ENCODE peak calls at places on chromosomes 7 and 10, in seven cellular contexts. One of them, this sample, is unnamed. For H3K4me1, the result is how much of the 10 kb centered on the place peaks cover.

GRCh38 chr7:11210374-11210773 is 236.7 kb downstream of the PHF14 start:
- DNase-seq in trophoblast cell: no peak
- DNase-seq in mesenchymal stem cell: no peak
- DNase-seq in H9: no peak
- DNase-seq in H1: no peak
- DNase-seq in mesendoderm: no peak
- DNase-seq in IMR-90: no peak
- DNase-seq in this sample: no peak

GRCh38 chr10:127911218-127911866 is 4.4 kb downstream of the PTPRE start:
- DNase-seq in mesenchymal stem cell: no peak
- DNase-seq in trophoblast cell: no peak
- DNase-seq in IMR-90: no peak
- DNase-seq in H9: no peak
- DNase-seq in H1: no peak
- DNase-seq in mesendoderm: no peak
- DNase-seq in this sample: no peak

GRCh38 chr7:32256376-32256775 is 186.2 kb upstream of the PDE1C start:
- DNase-seq in mesendoderm: no peak
- DNase-seq in trophoblast cell: no peak
- DNase-seq in H9: no peak
- DNase-seq in H1: no peak
- DNase-seq in IMR-90: no peak
- DNase-seq in mesenchymal stem cell: no peak
- DNase-seq in this sample: no peak

GRCh38 chr7:45697576-45698136 is 123.5 kb downstream of the ADCY1 start:
- DNase-seq in H1: no peak
- DNase-seq in IMR-90: peak
- DNase-seq in H9: no peak
- DNase-seq in mesenchymal stem cell: peak
- DNase-seq in mesendoderm: no peak
- DNase-seq in trophoblast cell: no peak
- DNase-seq in this sample: no peak

GRCh38 chr7:101243786-101244384 is 996 bp downstream of the FIS1 start:
- DNase-seq in IMR-90: no peak
- DNase-seq in H9: peak
- DNase-seq in mesendoderm: no peak
- DNase-seq in trophoblast cell: no peak
- DNase-seq in H1: peak
- DNase-seq in mesenchymal stem cell: peak
- DNase-seq in this sample: no peak

GRCh38 chr10:93254180-93254847 is 180.6 kb downstream of the CYP26A1 start:
- DNase-seq in mesenchymal stem cell: no peak
- DNase-seq in mesendoderm: no peak
- DNase-seq in IMR-90: no peak
- DNase-seq in trophoblast cell: no peak
- DNase-seq in H1: no peak
- DNase-seq in H9: no peak
- DNase-seq in this sample: no peak

GRCh38 chr7:152574892-152575511 is 100.9 kb downstream of the XRCC2 start:
- DNase-seq in IMR-90: no peak
- DNase-seq in trophoblast cell: peak
- DNase-seq in H1: no peak
- DNase-seq in mesendoderm: no peak
- DNase-seq in H9: no peak
- DNase-seq in mesenchymal stem cell: no peak
- DNase-seq in this sample: no peak

GRCh38 chr7:75629042-75629441 is 109.7 kb downstream of the HIP1 start:
- DNase-seq in mesendoderm: no peak
- DNase-seq in trophoblast cell: no peak
- DNase-seq in H9: no peak
- DNase-seq in IMR-90: no peak
- DNase-seq in H1: no peak
- DNase-seq in mesenchymal stem cell: no peak
- DNase-seq in this sample: no peak

GRCh38 chr7:12518920-12519681 is 51.4 kb upstream of the SCIN start:
- DNase-seq in mesendoderm: peak
- DNase-seq in mesenchymal stem cell: peak
- DNase-seq in H1: no peak
- DNase-seq in IMR-90: no peak
- DNase-seq in trophoblast cell: peak
- DNase-seq in H9: peak
- DNase-seq in this sample: no peak

GRCh38 chr10:117320050-117320665 is 55.1 kb downstream of the PDZD8 start:
- DNase-seq in H9: no peak
- DNase-seq in mesenchymal stem cell: peak
- DNase-seq in mesendoderm: peak
- DNase-seq in IMR-90: peak
- DNase-seq in trophoblast cell: peak
- DNase-seq in H1: no peak
- DNase-seq in this sample: peak

GRCh38 chr7:65979583-65980477 is 2.2 kb downstream of the GUSB start:
- DNase-seq in trophoblast cell: no peak
- DNase-seq in mesendoderm: no peak
- DNase-seq in H9: no peak
- DNase-seq in H1: no peak
- DNase-seq in IMR-90: no peak
- DNase-seq in mesenchymal stem cell: no peak
- DNase-seq in this sample: no peak

GRCh38 chr10:110006358-110007170 is 1.2 kb upstream of the ADD3 start:
- DNase-seq in H1: no peak
- DNase-seq in H9: peak
- DNase-seq in mesenchymal stem cell: peak
- DNase-seq in mesendoderm: peak
- DNase-seq in IMR-90: peak
- DNase-seq in trophoblast cell: no peak
- DNase-seq in this sample: peak

GRCh38 chr7:155878250-155878649 is 66.0 kb upstream of the SHH start:
- DNase-seq in mesendoderm: no peak
- DNase-seq in mesenchymal stem cell: no peak
- DNase-seq in H9: peak
- DNase-seq in IMR-90: no peak
- DNase-seq in H1: no peak
- DNase-seq in trophoblast cell: no peak
- DNase-seq in this sample: no peak

GRCh38 chr10:124243702-124244121 is 150.3 kb upstream of the CHST15 start:
- DNase-seq in IMR-90: no peak
- DNase-seq in H9: no peak
- DNase-seq in mesenchymal stem cell: no peak
- DNase-seq in H1: no peak
- DNase-seq in mesendoderm: peak
- DNase-seq in trophoblast cell: no peak
- DNase-seq in this sample: no peak

GRCh38 chr10:119933179-119933578 is 40.6 kb downstream of the SEC23IP start:
- DNase-seq in H1: no peak
- DNase-seq in H9: no peak
- DNase-seq in mesendoderm: peak
- DNase-seq in trophoblast cell: peak
- DNase-seq in mesenchymal stem cell: no peak
- DNase-seq in IMR-90: peak
- DNase-seq in this sample: peak

GRCh38 chr7:44293561-44294324 is 31.7 kb downstream of the CAMK2B start:
- DNase-seq in H1: no peak
- DNase-seq in H9: peak
- DNase-seq in mesenchymal stem cell: no peak
- DNase-seq in mesendoderm: no peak
- DNase-seq in trophoblast cell: no peak
- DNase-seq in IMR-90: no peak
- DNase-seq in this sample: no peak

GRCh38 chr7:31938650-31939049 is 131.6 kb downstream of the PDE1C start:
- DNase-seq in trophoblast cell: peak
- DNase-seq in IMR-90: peak
- DNase-seq in H1: no peak
- DNase-seq in H9: no peak
- DNase-seq in mesendoderm: no peak
- DNase-seq in mesenchymal stem cell: no peak
- DNase-seq in this sample: no peak

GRCh38 chr7:4248295-4248694 is 433.8 kb upstream of the FOXK1 start:
- DNase-seq in IMR-90: no peak
- DNase-seq in H9: no peak
- DNase-seq in mesendoderm: no peak
- DNase-seq in H1: no peak
- DNase-seq in trophoblast cell: no peak
- DNase-seq in mesenchymal stem cell: no peak
- DNase-seq in this sample: no peak
- H2BK120ac ChIP-seq in IMR-90: no peak
- H2BK120ac ChIP-seq in H9: no peak
- H2BK120ac ChIP-seq in mesendoderm: no peak
- H2BK120ac ChIP-seq in H1: no peak
- H2BK120ac ChIP-seq in trophoblast cell: no peak
- H2BK120ac ChIP-seq in mesenchymal stem cell: no peak
- H2BK120ac ChIP-seq in this sample: no peak

GRCh38 chr10:26593896-26594295 is 103.6 kb upstream of the PDSS1 start:
- DNase-seq in IMR-90: no peak
- DNase-seq in mesendoderm: no peak
- DNase-seq in mesenchymal stem cell: no peak
- DNase-seq in trophoblast cell: no peak
- DNase-seq in H1: no peak
- DNase-seq in H9: peak
- DNase-seq in this sample: no peak
- H3K9ac ChIP-seq in IMR-90: no peak
- H3K9ac ChIP-seq in mesendoderm: no peak
- H3K9ac ChIP-seq in mesenchymal stem cell: no peak
- H3K9ac ChIP-seq in trophoblast cell: no peak
- H3K9ac ChIP-seq in H1: no peak
- H3K9ac ChIP-seq in H9: no peak
- H3K9ac ChIP-seq in this sample: no peak

GRCh38 chr10:61841338-61841875 is 60.1 kb upstream of the ARID5B start:
- DNase-seq in trophoblast cell: peak
- DNase-seq in mesendoderm: no peak
- DNase-seq in mesenchymal stem cell: no peak
- DNase-seq in H1: no peak
- DNase-seq in H9: no peak
- DNase-seq in IMR-90: no peak
- DNase-seq in this sample: no peak
- H3K4me1 ChIP-seq in trophoblast cell: under half
- H3K4me1 ChIP-seq in mesendoderm: under half
- H3K4me1 ChIP-seq in mesenchymal stem cell: under half
- H3K4me1 ChIP-seq in H1: under half
- H3K4me1 ChIP-seq in H9: under half
- H3K4me1 ChIP-seq in IMR-90: under half
- H3K4me1 ChIP-seq in this sample: under half

DNA sequence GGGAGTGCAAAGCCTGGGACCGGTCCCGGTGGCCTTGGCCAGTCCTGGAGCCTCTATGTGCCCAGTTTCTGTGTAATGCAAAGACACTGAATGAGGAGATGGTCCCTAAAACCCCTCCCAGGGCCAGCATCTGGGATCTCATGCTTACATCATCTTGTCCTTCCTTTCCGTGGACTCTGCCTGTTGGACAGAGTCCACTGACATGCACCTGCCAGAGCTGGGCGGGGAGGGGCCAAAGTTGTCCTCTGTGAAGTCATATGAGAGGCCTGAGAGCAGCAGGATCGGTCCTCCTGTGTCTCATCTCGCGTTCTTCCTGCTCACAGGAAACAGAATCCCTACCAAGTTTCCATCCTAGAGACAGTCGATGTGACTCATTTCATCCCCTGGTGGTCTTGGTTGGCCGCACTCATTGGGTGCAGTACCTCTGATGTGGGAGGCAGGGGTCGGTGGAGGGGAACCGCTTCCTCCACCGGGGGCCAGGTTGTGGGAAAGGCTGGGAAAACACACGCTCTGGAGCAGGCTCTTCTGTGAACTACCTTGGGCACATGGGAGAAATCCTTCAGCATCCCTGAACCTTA is 389.6 kb upstream of the PODXL start:
- DNase-seq in mesendoderm: peak
- DNase-seq in IMR-90: no peak
- DNase-seq in trophoblast cell: no peak
- DNase-seq in H9: no peak
- DNase-seq in H1: no peak
- DNase-seq in mesenchymal stem cell: no peak
- DNase-seq in this sample: no peak
- H2BK120ac ChIP-seq in mesendoderm: no peak
- H2BK120ac ChIP-seq in IMR-90: no peak
- H2BK120ac ChIP-seq in trophoblast cell: no peak
- H2BK120ac ChIP-seq in H9: no peak
- H2BK120ac ChIP-seq in H1: no peak
- H2BK120ac ChIP-seq in mesenchymal stem cell: no peak
- H2BK120ac ChIP-seq in this sample: no peak

DNA sequence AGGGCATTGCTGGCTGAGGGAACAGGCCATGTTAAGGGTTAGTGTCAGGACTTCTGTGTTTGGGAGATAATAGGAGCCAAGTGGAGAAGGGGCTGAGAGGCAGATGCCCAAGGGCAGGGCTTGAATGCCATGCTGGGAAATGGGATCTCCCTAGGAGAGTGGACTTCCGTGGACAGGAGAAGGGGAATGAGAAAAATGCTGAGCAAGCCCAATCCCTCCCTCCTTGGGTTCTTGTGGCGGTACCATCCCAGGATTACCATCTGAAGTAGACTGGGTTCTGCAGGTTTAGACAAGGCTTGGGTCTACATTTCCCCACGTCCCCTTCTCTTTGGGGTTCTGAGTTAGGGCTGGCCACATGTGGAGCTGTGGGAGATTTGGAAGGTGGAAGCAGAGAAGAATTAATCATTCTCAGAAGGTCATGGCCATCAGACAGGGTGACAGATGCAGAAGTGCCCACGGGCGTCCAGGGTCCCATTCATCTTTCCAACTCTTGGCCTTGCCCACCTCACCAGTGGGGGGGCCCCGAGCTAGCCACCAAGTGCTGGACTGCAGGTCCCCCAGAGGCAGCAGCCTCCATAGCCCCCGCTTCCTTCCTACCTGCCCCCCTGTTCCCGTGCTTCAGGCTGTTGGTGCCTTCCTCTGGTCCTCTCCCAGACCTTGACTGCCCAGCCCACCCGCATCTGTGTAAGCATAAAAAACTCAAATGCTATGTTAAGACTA is 354.8 kb downstream of the RPS24 start:
- DNase-seq in IMR-90: no peak
- DNase-seq in trophoblast cell: no peak
- DNase-seq in H9: no peak
- DNase-seq in mesendoderm: no peak
- DNase-seq in H1: no peak
- DNase-seq in mesenchymal stem cell: no peak
- DNase-seq in this sample: no peak
- H3K9ac ChIP-seq in IMR-90: no peak
- H3K9ac ChIP-seq in trophoblast cell: no peak
- H3K9ac ChIP-seq in H9: no peak
- H3K9ac ChIP-seq in mesendoderm: no peak
- H3K9ac ChIP-seq in H1: no peak
- H3K9ac ChIP-seq in mesenchymal stem cell: no peak
- H3K9ac ChIP-seq in this sample: no peak

GRCh38 chr7:3196629-3197028 is 104.4 kb upstream of the SDK1 start:
- DNase-seq in H9: no peak
- DNase-seq in H1: no peak
- DNase-seq in IMR-90: no peak
- DNase-seq in trophoblast cell: no peak
- DNase-seq in mesendoderm: no peak
- DNase-seq in mesenchymal stem cell: no peak
- DNase-seq in this sample: no peak

GRCh38 chr7:3200504-3200903 is 100.5 kb upstream of the SDK1 start:
- DNase-seq in trophoblast cell: peak
- DNase-seq in mesenchymal stem cell: peak
- DNase-seq in H9: peak
- DNase-seq in mesendoderm: peak
- DNase-seq in H1: peak
- DNase-seq in IMR-90: peak
- DNase-seq in this sample: no peak

GRCh38 chr7:3201306-3201705 is 99.7 kb upstream of the SDK1 start:
- DNase-seq in IMR-90: no peak
- DNase-seq in H9: no peak
- DNase-seq in mesenchymal stem cell: peak
- DNase-seq in mesendoderm: no peak
- DNase-seq in trophoblast cell: no peak
- DNase-seq in H1: no peak
- DNase-seq in this sample: no peak

GRCh38 chr7:3197567-3198212 is 103.4 kb upstream of the SDK1 start:
- DNase-seq in mesenchymal stem cell: no peak
- DNase-seq in mesendoderm: no peak
- DNase-seq in IMR-90: no peak
- DNase-seq in H1: no peak
- DNase-seq in H9: no peak
- DNase-seq in trophoblast cell: no peak
- DNase-seq in this sample: no peak

GRCh38 chr7:3198316-3198715 is 102.7 kb upstream of the SDK1 start:
- DNase-seq in mesendoderm: no peak
- DNase-seq in H9: no peak
- DNase-seq in mesenchymal stem cell: no peak
- DNase-seq in IMR-90: no peak
- DNase-seq in trophoblast cell: no peak
- DNase-seq in H1: no peak
- DNase-seq in this sample: no peak
- H3K4me1 ChIP-seq in mesendoderm: under half
- H3K4me1 ChIP-seq in H9: under half
- H3K4me1 ChIP-seq in mesenchymal stem cell: under half
- H3K4me1 ChIP-seq in IMR-90: under half
- H3K4me1 ChIP-seq in trophoblast cell: under half
- H3K4me1 ChIP-seq in H1: under half
- H3K4me1 ChIP-seq in this sample: under half